ENCODE peak calls at places on chromosomes 3 and 15, in nine cellular contexts. R is GM23338, M is pancreas, T is heart right ventricle, O is mucosa of descending colon, K is dorsolateral prefrontal cortex, B is Calu3, A is ovary, Q is body of pancreas. F is an unnamed sample.

GRCh38 chr3:7543294-7543693 is 682.4 kb downstream of the GRM7 start:
- DNase-seq in R (no peak), M (no peak), T (no peak), O (no peak), K (no peak), B (no peak), A (no peak), Q (no peak), F (peak; percentile 28)

GRCh38 chr15:70437089-70437488 is 326.3 kb downstream of the UACA start:
- DNase-seq in R (no peak), M (no peak), T (no peak), O (no peak), K (no peak), B (no peak), A (no peak), Q (no peak), F (no peak)

GRCh38 chr3:9721015-9721697 is 10.4 kb upstream of the BRPF1 start:
- DNase-seq in R (no peak), M (no peak), T (no peak), O (no peak), K (no peak), B (no peak), A (no peak), Q (no peak), F (peak; percentile 17)

GRCh38 chr15:70062321-70062956 is 35.3 kb downstream of the TLE3 start:
- DNase-seq in R (no peak), M (peak; percentile 78), T (peak; percentile 70), O (peak; percentile 71), K (peak; percentile 78), B (peak; percentile 91), A (peak; percentile 84), Q (peak; percentile 79), F (peak; percentile 91)

GRCh38 chr3:129226374-129226773 is 23.0 kb upstream of the COPG1 start:
- DNase-seq in R (no peak), M (no peak), T (peak; percentile 82), O (peak; percentile 83), K (peak; percentile 73), B (peak; percentile 48), A (peak; percentile 31), Q (peak; percentile 29), F (peak; percentile 65)

GRCh38 chr15:42338500-42338899 is 20.8 kb upstream of the CAPN3 start:
- DNase-seq in R (no peak), M (no peak), T (no peak), O (no peak), K (no peak), B (no peak), A (no peak), Q (no peak), F (no peak)

GRCh38 chr15:49288411-49288810 is 118.4 kb downstream of the GALK2 start:
- DNase-seq in R (no peak), M (no peak), T (no peak), O (no peak), K (no peak), B (no peak), A (no peak), Q (no peak), F (no peak)

GRCh38 chr3:157785071-157785826 is 282.0 kb upstream of the VEPH1 start:
- DNase-seq in R (peak; percentile 8), M (no peak), T (no peak), O (no peak), K (no peak), B (peak; percentile 78), A (no peak), Q (no peak), F (peak; percentile 37)

GRCh38 chr3:25725810-25726209 is 57.4 kb downstream of the NGLY1 start:
- DNase-seq in R (no peak), M (no peak), T (no peak), O (no peak), K (no peak), B (no peak), A (no peak), Q (no peak), F (no peak)

GRCh38 chr3:53880396-53881345 is 1.3 kb downstream of the ACTR8 start:
- DNase-seq in R (peak; percentile 46), M (no peak), T (no peak), O (no peak), K (no peak), B (no peak), A (no peak), Q (no peak), F (no peak)

GRCh38 chr3:81742581-81742980 is 18.9 kb downstream of the GBE1 start:
- DNase-seq in R (no peak), M (no peak), T (no peak), O (no peak), K (no peak), B (no peak), A (no peak), Q (no peak), F (no peak)

GRCh38 chr3:49717539-49718418 is 1.7 kb downstream of the AMIGO3 start:
- DNase-seq in R (no peak), M (no peak), T (no peak), O (no peak), K (no peak), B (no peak), A (peak; percentile 24), Q (peak; percentile 36), F (no peak)

DNA sequence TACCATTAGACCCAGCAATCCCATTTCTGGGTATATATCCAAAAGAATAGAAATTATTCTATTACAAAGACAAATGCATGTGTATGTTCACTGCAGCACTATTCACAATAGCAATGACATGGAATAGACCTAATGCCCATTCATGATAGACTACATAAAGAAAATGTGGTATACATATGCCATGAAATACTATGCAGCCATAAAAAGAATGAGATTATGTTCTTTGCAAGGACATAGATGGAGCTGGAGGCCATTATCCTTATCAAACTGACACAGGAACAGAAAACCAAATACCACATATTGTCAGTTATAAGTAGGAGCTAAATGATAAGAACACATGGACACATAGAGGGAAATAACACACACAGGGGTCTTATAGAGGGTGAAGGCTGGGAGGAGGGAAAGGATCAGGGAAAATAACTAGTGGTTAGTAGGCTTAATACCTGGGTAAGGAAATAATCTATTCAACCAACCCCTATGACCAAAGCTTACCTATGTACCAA is 366.8 kb downstream of the EDEM1 start:
- DNase-seq in R (no peak), M (no peak), T (no peak), O (no peak), K (no peak), B (no peak), A (no peak), Q (no peak), F (no peak)
- TF ChIP-seq CTCF in R (no peak), M (no peak), T (no peak), O (no peak), K (no peak), B (no peak), A (no peak), Q (no peak), F (no peak)

GRCh38 chr3:38634133-38634532 is 15.4 kb downstream of the SCN5A start:
- DNase-seq in R (no peak), M (no peak), T (no peak), O (no peak), K (no peak), B (peak; percentile 26), A (no peak), Q (no peak), F (no peak)
- TF ChIP-seq CTCF in R (no peak), M (no peak), T (no peak), O (no peak), K (no peak), B (no peak), A (no peak), Q (no peak), F (no peak)

GRCh38 chr3:152508705-152509104 is 240.0 kb downstream of the MBNL1 start:
- DNase-seq in R (peak; percentile 39), M (no peak), T (no peak), O (no peak), K (no peak), B (no peak), A (no peak), Q (no peak), F (no peak)
- TF ChIP-seq CTCF in R (peak; percentile 54), M (no peak), T (peak; percentile 59), O (no peak), K (peak; percentile 36), B (peak; percentile 47), A (peak; percentile 41), Q (peak; percentile 40), F (peak; percentile 34)

GRCh38 chr15:89340586-89340985 is 6.0 kb upstream of the POLG start:
- DNase-seq in R (no peak), M (no peak), T (no peak), O (no peak), K (peak; percentile 16), B (no peak), A (no peak), Q (no peak), F (no peak)

GRCh38 chr15:89345245-89345644 is 10.6 kb upstream of the POLG start:
- DNase-seq in R (no peak), M (no peak), T (no peak), O (no peak), K (no peak), B (no peak), A (no peak), Q (no peak), F (no peak)

GRCh38 chr15:89338036-89338435 is 3.4 kb upstream of the POLG start:
- DNase-seq in R (no peak), M (no peak), T (no peak), O (no peak), K (no peak), B (no peak), A (no peak), Q (no peak), F (no peak)

GRCh38 chr15:89342840-89343239 is 8.2 kb upstream of the POLG start:
- DNase-seq in R (no peak), M (no peak), T (no peak), O (no peak), K (no peak), B (no peak), A (no peak), Q (no peak), F (no peak)

GRCh38 chr15:89341316-89342005 is 6.8 kb upstream of the POLG start:
- DNase-seq in R (no peak), M (peak; percentile 86), T (no peak), O (no peak), K (no peak), B (no peak), A (no peak), Q (peak; percentile 76), F (no peak)
- TF ChIP-seq CTCF in R (no peak), M (no peak), T (no peak), O (no peak), K (no peak), B (no peak), A (no peak), Q (no peak), F (no peak)